ENCODE peak calls at places on chromosomes 4 and X, in ten cellular contexts. N is lower lobe of right lung; T is SK-N-SH; C is brain microvascular endothelial cell; W is ascending aorta; L is effector memory CD4-positive, alpha-beta T cell; E is A673; F is Panc1; S is GM23248; P is iPS DF 6.9. V is an unnamed sample. For H3K36me3, the result is how much of the 10 kb centered on the place peaks cover.

GRCh38 chr4:111037591-111037990 is 414.7 kb upstream of the PITX2 start:
- DNase-seq in P (no peak), N (no peak), E (no peak), L (no peak), S (no peak), F (no peak), T (no peak), W (no peak), C (no peak), V (no peak)

GRCh38 chr4:45072981-45073380 is 346.6 kb upstream of the GNPDA2 start:
- DNase-seq in S (no peak), C (no peak), N (no peak), P (no peak), F (no peak), T (no peak), L (no peak), E (no peak), W (no peak), V (no peak)

GRCh38 chr4:48687313-48687712 is 92.8 kb downstream of the FRYL start:
- DNase-seq in E (no peak), C (no peak), W (no peak), T (peak), F (no peak), L (no peak), N (no peak), P (no peak), S (no peak), V (no peak)

GRCh38 chr4:169116270-169116901 is 106.3 kb upstream of the CBR4 start:
- DNase-seq in F (no peak), P (no peak), W (no peak), L (no peak), S (peak), T (no peak), N (peak), C (peak), E (no peak), V (peak)

GRCh38 chrX:48779399-48779798 is 7.0 kb upstream of the GATA1 start:
- DNase-seq in S (no peak), F (no peak), E (no peak), P (no peak), L (no peak), W (no peak), T (no peak), C (no peak), N (no peak), V (no peak)

GRCh38 chr4:163600731-163601130 is 106.2 kb downstream of the TMA16 start:
- DNase-seq in C (no peak), W (no peak), T (no peak), L (no peak), N (no peak), S (no peak), E (no peak), F (no peak), P (no peak), V (no peak)

GRCh38 chr4:105189855-105190650 is 43.4 kb downstream of the TET2 start:
- DNase-seq in L (no peak), C (no peak), N (no peak), E (no peak), P (no peak), F (no peak), W (no peak), T (no peak), S (no peak), V (no peak)

GRCh38 chr4:113350576-113350975 is 301.1 kb downstream of the ANK2 start:
- DNase-seq in W (no peak), L (no peak), C (no peak), N (no peak), F (no peak), T (no peak), S (no peak), P (no peak), E (no peak), V (no peak)

GRCh38 chr4:5545271-5545670 is 163.1 kb downstream of the EVC2 start:
- DNase-seq in S (peak), F (no peak), E (no peak), W (no peak), P (no peak), C (no peak), T (no peak), L (no peak), N (no peak), V (no peak)

GRCh38 chrX:34563809-34564208 is 93.3 kb downstream of the TMEM47 start:
- DNase-seq in W (no peak), L (no peak), F (no peak), E (no peak), P (no peak), S (peak), N (no peak), T (no peak), C (peak), V (no peak)

GRCh38 chr4:777520-778262 is 48.2 kb downstream of the CPLX1 start:
- DNase-seq in S (no peak), E (no peak), P (no peak), F (no peak), N (no peak), T (no peak), C (no peak), L (no peak), W (no peak), V (no peak)

GRCh38 chr4:776743-777441 is 49.0 kb downstream of the CPLX1 start:
- DNase-seq in E (no peak), T (no peak), P (no peak), S (no peak), C (no peak), W (no peak), L (no peak), N (peak), F (no peak), V (no peak)

GRCh38 chr4:780730-781492 is 45.0 kb downstream of the CPLX1 start:
- DNase-seq in N (no peak), C (no peak), S (peak), T (peak), F (no peak), W (no peak), L (no peak), E (no peak), P (no peak), V (no peak)

GRCh38 chr4:781493-782216 is 44.3 kb downstream of the CPLX1 start:
- DNase-seq in L (peak), W (peak), S (peak), F (peak), P (peak), N (peak), E (peak), C (peak), T (peak), V (peak)

DNA sequence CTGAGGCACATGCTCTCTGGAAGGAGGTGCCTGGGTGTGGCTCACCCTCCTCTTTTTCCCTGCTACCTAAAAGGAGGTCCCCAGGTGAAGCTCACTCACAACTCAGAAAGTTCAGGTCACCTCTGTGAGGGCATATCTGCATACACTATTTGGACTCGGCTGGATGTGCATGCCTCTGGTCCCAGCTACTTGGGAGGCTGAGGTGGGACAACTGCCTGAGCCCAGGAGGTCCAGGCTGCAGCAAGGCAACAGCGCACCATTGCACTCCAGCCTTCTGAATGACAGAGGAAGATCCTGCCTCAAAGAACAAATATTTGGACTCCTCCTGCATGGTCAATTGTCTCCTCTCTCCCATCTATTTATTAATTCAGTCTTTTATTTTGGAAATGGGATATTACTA is 46.4 kb downstream of the CPLX1 start:
- DNase-seq in F (no peak), E (no peak), P (no peak), S (no peak), C (no peak), T (no peak), L (no peak), N (no peak), W (no peak), V (no peak)
- H3K36me3 ChIP-seq in F (under half), E (half or more), P (under half), S (under half), C (under half), T (under half), L (under half), N (half or more), W (half or more), V (under half)

DNA sequence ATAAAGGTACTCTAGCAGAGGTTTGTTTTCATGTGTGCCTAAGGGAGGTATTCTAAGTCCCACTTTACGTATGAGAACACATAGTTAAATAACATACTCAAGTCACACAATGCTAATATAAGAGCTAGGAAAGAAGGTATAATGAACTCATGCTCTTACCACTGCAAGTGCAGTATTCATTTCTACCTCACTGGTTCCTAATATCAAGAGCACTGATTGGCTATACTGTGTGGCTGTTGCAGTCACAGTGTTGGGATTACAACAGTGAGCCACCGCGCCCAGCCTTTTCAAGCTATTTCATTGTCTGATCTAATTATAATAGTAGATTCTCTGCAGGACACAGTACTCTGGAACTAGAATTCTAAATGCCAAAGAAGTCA is 84.0 kb downstream of the PDS5A start:
- DNase-seq in N (no peak), T (no peak), C (no peak), S (no peak), W (no peak), L (no peak), E (peak), P (no peak), F (no peak), V (no peak)
- H3K36me3 ChIP-seq in N (half or more), T (half or more), C (under half), S (half or more), W (half or more), L (half or more), E (half or more), P (under half), F (under half), V (under half)

DNA sequence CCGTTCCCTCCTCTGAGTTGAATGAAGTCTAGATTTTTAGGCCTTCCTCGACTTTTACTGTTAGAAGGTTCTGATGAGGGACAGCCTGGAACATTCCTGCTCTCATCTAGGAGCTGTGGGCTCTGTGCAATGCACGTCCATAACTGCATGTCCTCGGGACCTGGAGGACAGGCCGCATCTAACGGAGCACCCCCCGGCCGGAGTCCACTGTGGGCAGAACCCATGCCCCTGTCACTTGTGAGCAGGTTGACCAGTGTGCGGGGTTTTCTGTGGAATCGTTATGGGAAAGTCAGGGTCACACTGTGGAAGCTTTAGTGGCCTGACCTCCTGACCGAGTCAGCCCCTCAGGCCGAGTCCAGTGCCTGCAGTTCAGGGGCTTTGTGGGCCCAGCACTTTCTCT is 19.3 kb upstream of the TADA2B start:
- DNase-seq in F (no peak), N (no peak), L (no peak), S (no peak), E (no peak), C (no peak), W (no peak), T (no peak), P (no peak), V (no peak)
- H3K36me3 ChIP-seq in F (under half), N (half or more), L (half or more), S (under half), E (under half), C (under half), W (under half), T (under half), P (under half), V (under half)

DNA sequence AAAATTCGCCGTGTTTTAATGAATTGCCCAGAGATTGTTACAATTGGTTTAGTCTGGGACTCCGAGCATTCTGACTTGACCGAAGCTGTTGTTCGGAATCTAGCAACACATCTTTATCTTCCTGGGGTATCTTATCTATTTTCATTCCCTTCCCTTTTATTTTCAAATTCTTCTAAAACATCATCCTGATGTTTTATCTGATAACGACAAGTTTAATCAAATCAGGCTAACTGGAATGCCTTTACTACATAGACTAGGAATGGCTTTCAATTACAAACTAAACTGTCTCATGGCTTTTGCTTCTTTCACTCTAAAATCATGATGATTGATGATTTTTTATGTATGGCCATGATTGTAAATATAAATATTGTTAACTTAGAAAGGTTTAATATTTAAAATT is 48.0 kb downstream of the USP53 start:
- DNase-seq in E (no peak), N (no peak), P (no peak), L (no peak), W (no peak), F (no peak), C (no peak), S (no peak), T (no peak), V (no peak)
- H3K36me3 ChIP-seq in E (under half), N (half or more), P (under half), L (under half), W (half or more), F (under half), C (under half), S (half or more), T (half or more), V (under half)

DNA sequence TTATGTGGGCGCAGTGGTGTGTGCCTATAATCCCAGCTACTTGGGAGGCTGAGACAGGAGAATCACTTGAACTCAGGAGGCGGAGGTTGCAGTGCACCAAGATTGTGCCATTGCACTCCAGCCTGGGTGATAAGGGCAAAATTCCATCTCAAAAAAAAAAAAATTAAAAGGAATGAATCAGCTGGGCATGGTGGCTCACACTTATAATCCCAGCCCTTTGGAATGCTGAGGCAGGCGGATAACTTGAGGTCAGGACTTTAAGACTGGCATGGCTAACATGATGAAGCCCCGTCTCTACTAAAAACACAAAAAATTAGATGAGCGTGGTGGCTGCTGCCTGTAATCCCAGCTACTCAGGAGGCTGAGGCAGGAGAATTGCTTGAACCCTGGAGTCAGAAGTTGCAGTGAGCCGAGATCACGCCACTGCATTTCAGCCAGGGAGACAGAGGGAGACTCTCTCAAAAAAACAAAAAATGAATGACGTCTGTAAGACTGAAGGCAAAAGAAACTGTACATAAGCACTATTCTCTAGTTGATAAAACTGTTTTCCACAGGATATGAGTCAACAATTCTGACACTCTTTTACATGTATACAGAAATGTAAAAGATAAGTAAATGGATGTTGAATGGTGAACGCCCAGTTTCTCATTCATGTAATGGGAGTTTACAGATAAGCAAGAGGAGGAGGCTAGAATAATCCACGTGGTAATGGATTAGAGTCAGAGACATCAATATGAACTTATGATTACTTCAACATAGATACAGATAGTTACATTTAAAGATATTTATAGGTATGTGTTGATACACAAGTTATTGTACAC is 22.2 kb downstream of the CENPC start:
- DNase-seq in C (peak), F (no peak), S (no peak), E (no peak), N (no peak), W (no peak), L (no peak), T (no peak), P (no peak), V (no peak)
- H3K36me3 ChIP-seq in C (under half), F (under half), S (under half), E (under half), N (under half), W (under half), L (under half), T (half or more), P (under half), V (under half)

DNA sequence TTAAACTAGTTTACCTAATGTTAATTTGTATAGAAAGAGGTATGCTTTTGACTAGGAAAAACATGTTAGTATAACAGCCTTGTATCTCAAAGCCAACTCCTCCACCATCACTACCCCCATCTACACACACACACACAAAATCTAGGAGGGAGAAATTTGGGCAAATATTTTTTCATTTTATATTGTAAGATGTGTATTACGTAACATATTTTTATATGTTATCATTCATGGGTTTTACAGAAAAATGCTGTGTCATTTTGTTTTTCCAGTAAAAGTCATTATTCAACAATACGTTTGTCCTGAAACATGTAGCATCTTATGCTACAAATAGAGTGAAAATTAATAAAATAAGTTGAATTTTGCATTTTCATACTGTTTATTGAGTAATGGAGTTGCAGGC is 3.0 kb downstream of the SULT1B1 start:
- DNase-seq in P (no peak), E (no peak), N (no peak), C (no peak), F (no peak), S (no peak), T (no peak), L (no peak), W (no peak), V (no peak)
- H3K36me3 ChIP-seq in P (under half), E (under half), N (under half), C (under half), F (under half), S (under half), T (under half), L (under half), W (under half), V (under half)

GRCh38 chr4:119518915-119519410 is 109.6 kb downstream of the PDE5A start:
- DNase-seq in T (no peak), N (no peak), S (no peak), F (no peak), L (no peak), E (no peak), C (no peak), P (no peak), W (no peak), V (no peak)
- H3K36me3 ChIP-seq in T (under half), N (half or more), S (under half), F (half or more), L (under half), E (under half), C (under half), P (under half), W (under half), V (under half)

DNA sequence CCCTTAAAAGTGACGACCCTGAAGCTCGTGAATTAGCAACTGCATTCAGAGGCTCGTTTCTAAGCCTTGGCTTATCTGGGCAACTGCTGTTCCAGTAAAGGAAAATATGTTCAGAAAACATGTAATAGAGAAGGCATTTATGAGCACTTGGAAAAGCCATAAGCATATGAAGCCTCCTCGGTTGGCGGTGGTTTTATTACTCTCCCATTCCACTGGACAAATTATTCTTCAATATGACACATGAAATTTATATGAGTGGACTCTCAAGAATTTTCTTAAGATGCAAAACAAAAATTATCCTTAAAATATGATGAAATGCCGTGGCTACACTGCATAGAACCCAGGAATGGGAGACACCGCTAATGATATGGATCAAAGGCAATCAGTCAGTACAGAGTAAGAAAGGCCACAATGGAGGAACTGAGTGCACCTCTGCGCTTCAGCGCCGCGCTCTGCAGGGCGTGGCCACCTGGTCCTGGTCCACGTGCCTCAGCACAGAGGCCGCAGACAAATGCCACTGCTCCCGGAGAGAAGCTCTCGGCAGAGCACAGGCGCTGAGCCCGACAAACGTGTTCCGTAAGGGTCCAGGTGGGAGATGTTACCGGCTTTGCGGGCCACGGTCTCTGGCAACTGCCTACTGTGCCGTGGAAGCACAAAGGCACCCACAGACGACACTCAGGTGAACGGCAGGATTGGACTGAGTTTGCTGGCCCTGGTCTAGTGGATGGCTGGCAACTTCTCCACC is 69.1 kb downstream of the ACOX3 start:
- DNase-seq in C (no peak), S (no peak), T (no peak), P (no peak), E (no peak), L (no peak), N (peak), W (no peak), F (no peak), V (peak)
- H3K36me3 ChIP-seq in C (under half), S (under half), T (under half), P (under half), E (under half), L (under half), N (under half), W (under half), F (under half), V (under half)

DNA sequence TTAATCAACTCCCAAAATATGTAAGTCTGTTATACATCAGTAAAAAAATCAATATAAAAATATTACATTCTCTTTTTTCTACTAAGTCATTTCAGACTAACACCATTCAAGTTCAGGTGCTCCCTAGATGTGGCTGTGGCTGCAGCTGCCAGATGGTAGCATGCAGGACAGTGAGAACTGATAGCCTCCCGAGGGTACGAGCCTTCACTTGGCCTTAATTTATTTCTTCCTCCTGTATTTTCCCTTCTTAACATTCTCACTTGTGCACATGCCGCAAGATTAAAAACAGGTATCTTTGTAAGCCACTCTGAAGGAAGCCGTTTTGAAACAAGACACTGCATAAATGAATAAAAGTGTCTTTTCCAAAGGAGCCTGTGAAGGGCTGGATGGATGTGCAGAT is 97.2 kb downstream of the KLHL8 start:
- DNase-seq in C (no peak), S (no peak), E (no peak), N (no peak), P (no peak), W (no peak), T (no peak), L (no peak), F (no peak), V (no peak)
- H3K36me3 ChIP-seq in C (under half), S (under half), E (under half), N (half or more), P (under half), W (under half), T (under half), L (under half), F (under half), V (under half)